ENCODE peak calls at places on chromosome 14, in seven cellular contexts. T is AG09319, Z is brain microvascular endothelial cell, A is foreskin fibroblast, R is OCI-LY7, W is lower leg skin, O is HL-60. H is an unnamed sample.

GRCh38 chr14:88380405-88380804 is 5.1 kb upstream of the SPATA7 start:
- DNase-seq in T (no peak), Z (no peak), A (peak), R (peak), W (no peak), O (no peak), H (peak)

GRCh38 chr14:71753976-71754375 is 178.3 kb upstream of the RGS6 start:
- DNase-seq in T (no peak), Z (no peak), A (no peak), R (no peak), W (no peak), O (no peak), H (no peak)

GRCh38 chr14:74324945-74325361 is 22.2 kb upstream of the ABCD4 start:
- DNase-seq in T (no peak), Z (peak), A (peak), R (peak), W (no peak), O (no peak), H (peak)

GRCh38 chr14:78524766-78525165 is 354.6 kb downstream of the NRXN3 start:
- DNase-seq in T (no peak), Z (no peak), A (no peak), R (no peak), W (no peak), O (no peak), H (no peak)

GRCh38 chr14:26200675-26201074 is 397.2 kb downstream of the NOVA1 start:
- DNase-seq in T (no peak), Z (no peak), A (peak), R (no peak), W (no peak), O (no peak), H (no peak)

GRCh38 chr14:95388699-95389098 is 69.0 kb upstream of the CLMN start:
- DNase-seq in T (no peak), Z (peak), A (peak), R (no peak), W (no peak), O (no peak), H (no peak)

GRCh38 chr14:65421201-65421981 is 8.9 kb downstream of the FUT8 start:
- DNase-seq in T (peak), Z (peak), A (peak), R (no peak), W (no peak), O (no peak), H (no peak)

GRCh38 chr14:65412881-65413738 is 580 bp downstream of the FUT8 start:
- DNase-seq in T (peak), Z (peak), A (peak), R (peak), W (peak), O (peak), H (peak)

GRCh38 chr14:56207626-56208297 is 89.6 kb downstream of the PELI2 start:
- DNase-seq in T (no peak), Z (no peak), A (peak), R (no peak), W (no peak), O (no peak), H (no peak)

GRCh38 chr14:94923771-94924170 is 153.9 kb upstream of the GSC start:
- DNase-seq in T (no peak), Z (no peak), A (no peak), R (no peak), W (no peak), O (no peak), H (no peak)

GRCh38 chr14:90546767-90547166 is 149.9 kb downstream of the CALM1 start:
- DNase-seq in T (no peak), Z (no peak), A (no peak), R (no peak), W (no peak), O (no peak), H (no peak)

GRCh38 chr14:61992139-61992538 is 229.9 kb downstream of the SNAPC1 start:
- DNase-seq in T (no peak), Z (no peak), A (no peak), R (no peak), W (no peak), O (no peak), H (no peak)

GRCh38 chr14:73888971-73889370 is 2.3 kb downstream of the ZNF410 start:
- DNase-seq in T (no peak), Z (no peak), A (no peak), R (no peak), W (no peak), O (no peak), H (no peak)

GRCh38 chr14:23183479-23183878 is at the start of gene SLC7A8:
- DNase-seq in T (no peak), Z (no peak), A (peak), R (peak), W (peak), O (no peak), H (no peak)

GRCh38 chr14:105203057-105203494 is 22.0 kb upstream of the NUDT14 start:
- DNase-seq in T (peak), Z (peak), A (peak), R (peak), W (peak), O (peak), H (peak)

GRCh38 chr14:53921027-53921426 is 35.6 kb downstream of the BMP4 start:
- DNase-seq in T (no peak), Z (no peak), A (no peak), R (no peak), W (no peak), O (no peak), H (no peak)

GRCh38 chr14:78010688-78011087 is 159.5 kb upstream of the NRXN3 start:
- DNase-seq in T (no peak), Z (peak), A (peak), R (no peak), W (no peak), O (no peak), H (peak)

GRCh38 chr14:84825481-84825880 is 704.5 kb upstream of the FLRT2 start:
- DNase-seq in T (no peak), Z (peak), A (peak), R (no peak), W (no peak), O (no peak), H (peak)

GRCh38 chr14:74244115-74244514 is 4.9 kb downstream of the VSX2 start:
- DNase-seq in T (no peak), Z (no peak), A (no peak), R (no peak), W (no peak), O (no peak), H (no peak)

GRCh38 chr14:69427596-69427995 is 29.1 kb downstream of the SLC39A9 start:
- DNase-seq in T (no peak), Z (no peak), A (no peak), R (no peak), W (no peak), O (no peak), H (no peak)

GRCh38 chr14:61388976-61389576 is 67.7 kb downstream of the PRKCH start:
- DNase-seq in T (no peak), Z (peak), A (peak), R (no peak), W (no peak), O (no peak), H (no peak)

GRCh38 chr14:68365228-68365627 is 427.6 kb downstream of the ZFP36L1 start:
- DNase-seq in T (no peak), Z (peak), A (peak), R (no peak), W (no peak), O (no peak), H (no peak)

GRCh38 chr14:29906256-29906885 is 21.3 kb downstream of the PRKD1 start:
- DNase-seq in T (no peak), Z (no peak), A (peak), R (no peak), W (no peak), O (no peak), H (no peak)

GRCh38 chr14:29913550-29913949 is 14.1 kb downstream of the PRKD1 start:
- DNase-seq in T (no peak), Z (no peak), A (no peak), R (no peak), W (no peak), O (no peak), H (no peak)

GRCh38 chr14:29908652-29909577 is 18.7 kb downstream of the PRKD1 start:
- DNase-seq in T (no peak), Z (no peak), A (no peak), R (no peak), W (no peak), O (no peak), H (no peak)

GRCh38 chr14:29911815-29912214 is 15.8 kb downstream of the PRKD1 start:
- DNase-seq in T (no peak), Z (no peak), A (no peak), R (no peak), W (no peak), O (no peak), H (no peak)
- TF ChIP-seq CTCF in T (no peak), Z (no peak), A (no peak), R (no peak), W (no peak), O (no peak), H (no peak)

DNA sequence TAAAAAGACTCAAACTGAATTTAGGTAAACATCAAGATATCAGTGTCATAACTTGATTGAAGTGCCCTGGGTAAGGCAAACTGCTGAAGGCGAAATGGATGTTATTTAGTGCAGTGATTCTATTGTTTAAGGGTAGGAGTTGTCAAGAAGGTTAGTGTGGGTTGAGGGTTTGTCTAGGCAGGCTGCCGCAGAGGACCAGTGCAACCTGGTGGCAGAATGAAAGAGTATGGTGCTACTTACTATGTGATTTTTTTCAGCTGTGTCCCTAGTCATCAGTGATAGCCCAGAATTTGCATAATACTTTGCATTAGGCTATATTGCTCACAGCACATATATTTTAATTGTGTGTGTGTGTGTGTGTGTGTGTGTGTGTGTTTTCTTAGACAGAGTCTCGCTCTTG is 1127.0 kb downstream of the GALC start:
- DNase-seq in T (no peak), Z (no peak), A (no peak), R (no peak), W (no peak), O (no peak), H (no peak)
- TF ChIP-seq CTCF in T (no peak), Z (no peak), A (no peak), R (no peak), W (no peak), O (no peak), H (no peak)

GRCh38 chr14:102197317-102197850 is 57.7 kb downstream of the WDR20 start:
- DNase-seq in T (no peak), Z (no peak), A (peak), R (no peak), W (no peak), O (no peak), H (no peak)
- TF ChIP-seq CTCF in T (no peak), Z (no peak), A (no peak), R (no peak), W (no peak), O (no peak), H (no peak)

DNA sequence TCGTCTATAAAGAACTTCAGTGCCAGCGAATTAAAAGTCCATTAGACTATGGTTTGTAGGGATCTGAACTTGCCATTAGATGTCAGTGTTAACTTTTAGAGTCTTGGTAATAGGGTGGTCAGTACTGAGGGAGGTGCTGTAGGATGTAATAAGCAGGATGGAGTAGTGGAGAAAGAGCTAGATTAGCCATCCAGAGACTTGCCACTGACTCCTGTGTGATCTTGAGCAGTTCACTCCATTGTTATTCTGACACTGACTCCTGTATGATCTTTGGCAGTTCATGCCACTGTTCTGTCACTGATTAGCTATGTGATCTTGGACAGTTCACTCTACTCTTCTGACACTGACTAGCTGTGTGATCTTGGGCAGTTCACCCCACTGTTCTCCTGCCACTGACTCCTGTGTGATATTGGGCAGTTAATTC is 133.6 kb downstream of the TTLL5 start:
- DNase-seq in T (peak), Z (peak), A (peak), R (no peak), W (no peak), O (no peak), H (peak)
- TF ChIP-seq CTCF in T (peak), Z (peak), A (peak), R (peak), W (no peak), O (no peak), H (peak)

GRCh38 chr14:59131926-59132763 is 56.3 kb upstream of the DAAM1 start:
- DNase-seq in T (no peak), Z (no peak), A (no peak), R (no peak), W (no peak), O (no peak), H (no peak)

GRCh38 chr14:59133709-59134108 is 54.8 kb upstream of the DAAM1 start:
- DNase-seq in T (no peak), Z (no peak), A (no peak), R (no peak), W (no peak), O (no peak), H (no peak)

GRCh38 chr14:59134307-59134706 is 54.2 kb upstream of the DAAM1 start:
- DNase-seq in T (no peak), Z (no peak), A (no peak), R (no peak), W (no peak), O (no peak), H (no peak)

GRCh38 chr14:59130472-59130871 is 58.0 kb upstream of the DAAM1 start:
- DNase-seq in T (no peak), Z (no peak), A (no peak), R (no peak), W (no peak), O (no peak), H (no peak)

DNA sequence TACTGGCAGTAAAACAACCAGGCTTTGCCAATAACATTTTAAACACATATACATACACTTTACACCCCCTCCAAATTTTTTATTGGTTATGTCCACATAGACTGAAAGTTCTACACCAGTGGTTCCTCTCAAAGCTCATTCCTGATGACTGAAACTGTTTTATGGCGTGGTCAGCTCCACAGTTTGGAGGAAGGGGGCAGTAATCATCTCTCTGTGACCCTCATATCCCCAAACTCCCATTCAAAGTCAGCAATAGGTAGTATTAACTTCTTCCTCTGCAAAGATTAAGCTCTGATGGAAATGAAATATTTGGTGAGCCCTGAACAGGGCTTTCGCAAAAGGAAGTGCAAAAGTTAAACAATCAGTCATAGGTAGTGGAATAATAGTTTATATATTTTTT is 55.3 kb upstream of the DAAM1 start:
- DNase-seq in T (no peak), Z (no peak), A (peak), R (no peak), W (no peak), O (no peak), H (no peak)
- TF ChIP-seq CTCF in T (no peak), Z (peak), A (no peak), R (peak), W (no peak), O (no peak), H (peak)

H was measured in astrocyte of the cerebellum.